ENCODE peak calls at places on chromosomes 7 and 10, in five cellular contexts. One of them, this sample, is unnamed.

GRCh38 chr10:7787150-7787856 is 490 bp downstream of the KIN start:
- DNase-seq in nephron progenitor cell: no peak
- DNase-seq in body of pancreas: no peak
- DNase-seq in HFF-Myc: no peak
- DNase-seq in uterus: no peak
- DNase-seq in this sample: no peak

GRCh38 chr7:80659120-80660055 is 20.9 kb downstream of the CD36 start:
- DNase-seq in body of pancreas: no peak
- DNase-seq in nephron progenitor cell: no peak
- DNase-seq in uterus: no peak
- DNase-seq in HFF-Myc: no peak
- DNase-seq in this sample: no peak

GRCh38 chr10:99431190-99431549 is 746 bp upstream of the GOT1 start:
- DNase-seq in HFF-Myc: no peak
- DNase-seq in uterus: peak
- DNase-seq in body of pancreas: peak
- DNase-seq in nephron progenitor cell: peak
- DNase-seq in this sample: no peak

GRCh38 chr10:19954601-19955000 is 138.4 kb downstream of the PLXDC2 start:
- DNase-seq in HFF-Myc: no peak
- DNase-seq in body of pancreas: no peak
- DNase-seq in uterus: no peak
- DNase-seq in nephron progenitor cell: no peak
- DNase-seq in this sample: no peak

GRCh38 chr7:127798023-127798422 is 146.0 kb downstream of the SND1 start:
- DNase-seq in HFF-Myc: no peak
- DNase-seq in body of pancreas: peak
- DNase-seq in uterus: peak
- DNase-seq in nephron progenitor cell: no peak
- DNase-seq in this sample: no peak

GRCh38 chr10:77636286-77636966 is 1.2 kb downstream of the KCNMA1 start:
- DNase-seq in body of pancreas: no peak
- DNase-seq in HFF-Myc: no peak
- DNase-seq in uterus: no peak
- DNase-seq in nephron progenitor cell: peak
- DNase-seq in this sample: no peak

GRCh38 chr10:45495438-45496152 is 121.6 kb downstream of the ALOX5 start:
- DNase-seq in body of pancreas: no peak
- DNase-seq in uterus: no peak
- DNase-seq in nephron progenitor cell: no peak
- DNase-seq in HFF-Myc: no peak
- DNase-seq in this sample: no peak

GRCh38 chr10:114261116-114261515 is 22.1 kb downstream of the VWA2 start:
- DNase-seq in uterus: no peak
- DNase-seq in HFF-Myc: peak
- DNase-seq in nephron progenitor cell: no peak
- DNase-seq in body of pancreas: no peak
- DNase-seq in this sample: no peak

GRCh38 chr10:11594589-11595394 is 16.7 kb downstream of the USP6NL start:
- DNase-seq in uterus: no peak
- DNase-seq in nephron progenitor cell: no peak
- DNase-seq in HFF-Myc: no peak
- DNase-seq in body of pancreas: no peak
- DNase-seq in this sample: no peak

GRCh38 chr10:124669141-124669823 is 74.9 kb downstream of the FAM53B start:
- DNase-seq in nephron progenitor cell: no peak
- DNase-seq in body of pancreas: no peak
- DNase-seq in uterus: no peak
- DNase-seq in HFF-Myc: no peak
- DNase-seq in this sample: no peak

GRCh38 chr10:8060010-8060703 is 5.7 kb downstream of the GATA3 start:
- DNase-seq in nephron progenitor cell: no peak
- DNase-seq in body of pancreas: no peak
- DNase-seq in uterus: no peak
- DNase-seq in HFF-Myc: peak
- DNase-seq in this sample: no peak

GRCh38 chr10:29535012-29535777 is 99.6 kb downstream of the SVIL start:
- DNase-seq in HFF-Myc: peak
- DNase-seq in body of pancreas: peak
- DNase-seq in uterus: peak
- DNase-seq in nephron progenitor cell: peak
- DNase-seq in this sample: no peak

GRCh38 chr10:126153686-126154628 is 234.3 kb downstream of the ADAM12 start:
- DNase-seq in uterus: no peak
- DNase-seq in HFF-Myc: no peak
- DNase-seq in body of pancreas: no peak
- DNase-seq in nephron progenitor cell: no peak
- DNase-seq in this sample: no peak

GRCh38 chr10:83075395-83076072 is 1063.8 kb upstream of the GHITM start:
- DNase-seq in HFF-Myc: no peak
- DNase-seq in body of pancreas: no peak
- DNase-seq in nephron progenitor cell: no peak
- DNase-seq in uterus: no peak
- DNase-seq in this sample: no peak

GRCh38 chr10:89042547-89042946 is 51.9 kb downstream of the FAS start:
- DNase-seq in uterus: no peak
- DNase-seq in body of pancreas: no peak
- DNase-seq in nephron progenitor cell: no peak
- DNase-seq in HFF-Myc: no peak
- DNase-seq in this sample: no peak

GRCh38 chr10:35459449-35459847 is 123.1 kb downstream of the CCNY start:
- DNase-seq in uterus: no peak
- DNase-seq in nephron progenitor cell: no peak
- DNase-seq in body of pancreas: no peak
- DNase-seq in HFF-Myc: no peak
- DNase-seq in this sample: no peak

GRCh38 chr7:77797734-77798393 is 370 bp downstream of the TMEM60 start:
- DNase-seq in HFF-Myc: no peak
- DNase-seq in body of pancreas: peak
- DNase-seq in nephron progenitor cell: peak
- DNase-seq in uterus: no peak
- DNase-seq in this sample: no peak

GRCh38 chr10:119233821-119234220 is 26.4 kb downstream of the GRK5 start:
- DNase-seq in HFF-Myc: no peak
- DNase-seq in uterus: no peak
- DNase-seq in body of pancreas: no peak
- DNase-seq in nephron progenitor cell: no peak
- DNase-seq in this sample: no peak

GRCh38 chr10:87818505-87819273 is 663 bp upstream of the ATAD1 start:
- DNase-seq in nephron progenitor cell: no peak
- DNase-seq in body of pancreas: peak
- DNase-seq in uterus: no peak
- DNase-seq in HFF-Myc: no peak
- DNase-seq in this sample: no peak

GRCh38 chr10:43971306-43971705 is 322.6 kb upstream of the ZNF32 start:
- DNase-seq in HFF-Myc: no peak
- DNase-seq in uterus: no peak
- DNase-seq in nephron progenitor cell: no peak
- DNase-seq in body of pancreas: no peak
- DNase-seq in this sample: no peak

GRCh38 chr7:12162420-12163113 is 48.5 kb upstream of the TMEM106B start:
- DNase-seq in uterus: no peak
- DNase-seq in HFF-Myc: no peak
- DNase-seq in body of pancreas: no peak
- DNase-seq in nephron progenitor cell: no peak
- DNase-seq in this sample: no peak

GRCh38 chr7:92835140-92835850 is 1.1 kb downstream of the CDK6 start:
- DNase-seq in nephron progenitor cell: peak
- DNase-seq in uterus: peak
- DNase-seq in HFF-Myc: peak
- DNase-seq in body of pancreas: peak
- DNase-seq in this sample: no peak

GRCh38 chr7:64867863-64868440 is 35.1 kb upstream of the ZNF273 start:
- DNase-seq in body of pancreas: no peak
- DNase-seq in HFF-Myc: no peak
- DNase-seq in nephron progenitor cell: no peak
- DNase-seq in uterus: peak
- DNase-seq in this sample: no peak

GRCh38 chr7:135744938-135745701 is 3.5 kb downstream of the FAM180A start:
- DNase-seq in nephron progenitor cell: no peak
- DNase-seq in uterus: no peak
- DNase-seq in HFF-Myc: no peak
- DNase-seq in body of pancreas: no peak
- DNase-seq in this sample: no peak

DNA sequence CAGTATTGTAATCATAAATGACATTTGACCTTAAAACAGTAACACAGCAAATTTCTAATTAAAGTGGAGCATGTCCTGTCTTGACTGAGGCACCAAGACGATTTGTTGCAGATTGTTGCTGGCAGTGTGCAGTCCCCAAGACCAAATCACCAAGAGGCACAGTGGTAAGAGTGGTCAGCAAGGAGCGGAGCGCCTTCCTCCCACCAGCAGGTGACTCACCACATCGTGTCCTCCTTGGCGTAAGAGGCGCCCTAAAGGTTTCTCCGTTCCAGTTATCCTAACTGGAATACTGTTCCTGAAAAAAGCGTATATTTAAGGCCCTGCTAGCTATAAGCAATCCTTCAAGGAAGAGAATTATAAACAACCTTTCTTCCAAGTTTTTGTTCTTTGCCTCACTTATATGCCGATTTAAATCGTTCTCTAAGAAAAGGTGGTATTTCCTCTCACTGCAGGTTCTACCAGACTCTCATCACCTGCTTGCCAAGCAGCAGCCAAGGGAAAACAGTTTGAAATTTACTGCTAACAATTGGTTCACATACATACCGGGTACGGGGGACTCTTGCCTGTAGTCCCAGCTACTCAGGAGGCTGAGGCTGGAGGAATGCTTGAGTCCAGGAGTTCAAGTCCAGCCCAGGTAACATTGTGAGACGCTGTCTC is 10.7 kb upstream of the REPIN1 start:
- DNase-seq in body of pancreas: no peak
- DNase-seq in HFF-Myc: no peak
- DNase-seq in uterus: no peak
- DNase-seq in nephron progenitor cell: no peak
- DNase-seq in this sample: no peak
- TF ChIP-seq CTCF in body of pancreas: no peak
- TF ChIP-seq CTCF in HFF-Myc: no peak
- TF ChIP-seq CTCF in uterus: no peak
- TF ChIP-seq CTCF in nephron progenitor cell: no peak
- TF ChIP-seq CTCF in this sample: no peak

GRCh38 chr10:104128214-104128613 is 6.2 kb downstream of the SFR1 start:
- DNase-seq in HFF-Myc: no peak
- DNase-seq in nephron progenitor cell: no peak
- DNase-seq in uterus: no peak
- DNase-seq in body of pancreas: no peak
- DNase-seq in this sample: no peak

GRCh38 chr10:104123397-104123796 is 1.4 kb downstream of the SFR1 start:
- DNase-seq in body of pancreas: no peak
- DNase-seq in uterus: no peak
- DNase-seq in nephron progenitor cell: no peak
- DNase-seq in HFF-Myc: no peak
- DNase-seq in this sample: no peak

GRCh38 chr10:104122273-104123107 is 519 bp downstream of the SFR1 start:
- DNase-seq in HFF-Myc: no peak
- DNase-seq in uterus: no peak
- DNase-seq in nephron progenitor cell: no peak
- DNase-seq in body of pancreas: no peak
- DNase-seq in this sample: no peak

GRCh38 chr10:104130041-104130440 is 8.1 kb downstream of the SFR1 start:
- DNase-seq in nephron progenitor cell: no peak
- DNase-seq in body of pancreas: no peak
- DNase-seq in uterus: no peak
- DNase-seq in HFF-Myc: no peak
- DNase-seq in this sample: no peak

DNA sequence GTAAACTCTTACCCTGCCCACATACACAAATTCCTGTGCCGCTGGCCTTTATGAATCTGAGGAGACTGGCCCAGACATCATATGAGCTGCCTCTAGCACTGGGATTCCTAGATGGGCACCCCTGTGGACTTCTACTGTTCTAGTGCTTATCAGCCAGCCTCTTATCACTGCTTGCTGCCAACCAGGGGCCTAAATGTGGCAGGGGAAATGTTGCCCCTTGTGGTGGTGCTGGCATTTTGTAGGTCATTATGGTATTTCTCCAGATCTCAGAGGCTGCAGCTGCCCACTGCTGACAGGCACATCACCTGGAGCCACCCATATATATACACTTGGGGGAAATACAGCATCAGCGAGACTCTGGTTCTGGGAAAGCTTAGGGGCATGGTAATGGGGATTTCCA is 5.4 kb downstream of the SFR1 start:
- DNase-seq in HFF-Myc: no peak
- DNase-seq in nephron progenitor cell: peak
- DNase-seq in uterus: no peak
- DNase-seq in body of pancreas: no peak
- DNase-seq in this sample: no peak
- TF ChIP-seq CTCF in HFF-Myc: no peak
- TF ChIP-seq CTCF in nephron progenitor cell: peak
- TF ChIP-seq CTCF in uterus: no peak
- TF ChIP-seq CTCF in body of pancreas: no peak
- TF ChIP-seq CTCF in this sample: peak

GRCh38 chr7:115068220-115068619 is 146.3 kb downstream of the MDFIC start:
- DNase-seq in body of pancreas: no peak
- DNase-seq in nephron progenitor cell: no peak
- DNase-seq in uterus: no peak
- DNase-seq in HFF-Myc: no peak
- DNase-seq in this sample: no peak

GRCh38 chr7:115066634-115067033 is 144.7 kb downstream of the MDFIC start:
- DNase-seq in uterus: no peak
- DNase-seq in nephron progenitor cell: no peak
- DNase-seq in HFF-Myc: no peak
- DNase-seq in body of pancreas: no peak
- DNase-seq in this sample: no peak

GRCh38 chr7:115066050-115066449 is 144.2 kb downstream of the MDFIC start:
- DNase-seq in body of pancreas: no peak
- DNase-seq in uterus: no peak
- DNase-seq in nephron progenitor cell: no peak
- DNase-seq in HFF-Myc: no peak
- DNase-seq in this sample: no peak

GRCh38 chr7:115070311-115070710 is 148.4 kb downstream of the MDFIC start:
- DNase-seq in nephron progenitor cell: no peak
- DNase-seq in body of pancreas: no peak
- DNase-seq in uterus: no peak
- DNase-seq in HFF-Myc: no peak
- DNase-seq in this sample: no peak
- TF ChIP-seq CTCF in nephron progenitor cell: no peak
- TF ChIP-seq CTCF in body of pancreas: no peak
- TF ChIP-seq CTCF in uterus: no peak
- TF ChIP-seq CTCF in HFF-Myc: no peak
- TF ChIP-seq CTCF in this sample: no peak

DNA sequence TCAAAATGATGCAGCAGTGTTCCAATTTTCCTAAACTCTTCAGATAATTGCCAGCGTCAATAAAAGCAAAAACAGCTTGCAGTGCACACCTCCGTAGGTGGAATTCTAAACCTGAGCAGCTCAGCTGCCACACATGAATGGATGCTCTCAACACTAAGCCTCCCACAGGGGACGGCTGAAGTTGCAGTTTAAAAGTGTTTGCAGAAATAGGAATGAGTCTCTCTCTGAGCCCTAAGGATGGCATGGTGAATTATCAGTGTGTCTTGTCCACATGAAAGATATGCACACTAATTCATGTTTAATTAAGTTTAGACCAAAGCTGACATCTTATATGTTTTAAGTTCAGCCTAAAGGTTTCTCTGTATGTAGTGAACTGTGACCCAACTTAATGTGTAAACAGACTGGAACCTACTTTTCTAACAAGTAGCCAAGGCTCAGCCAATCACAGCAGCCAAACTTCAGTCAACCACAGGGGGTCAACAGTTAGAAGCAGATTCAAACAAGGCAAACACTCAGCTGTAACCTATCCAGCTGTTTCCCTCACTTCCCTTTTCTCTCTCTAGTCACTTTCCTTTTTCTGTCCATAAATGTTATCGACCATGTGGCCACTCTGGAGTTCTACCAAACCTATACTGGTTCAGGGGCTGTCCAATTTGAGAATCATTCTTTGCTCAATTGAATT is 38.1 kb downstream of the CTTNBP2 start:
- DNase-seq in nephron progenitor cell: no peak
- DNase-seq in body of pancreas: no peak
- DNase-seq in uterus: no peak
- DNase-seq in HFF-Myc: no peak
- DNase-seq in this sample: no peak
- TF ChIP-seq CTCF in nephron progenitor cell: no peak
- TF ChIP-seq CTCF in body of pancreas: no peak
- TF ChIP-seq CTCF in uterus: no peak
- TF ChIP-seq CTCF in HFF-Myc: no peak
- TF ChIP-seq CTCF in this sample: no peak

This sample was measured in D721Med.